ENCODE peak calls at places on chromosomes 12 and 14, in ten cellular contexts. One of them, this sample, is unnamed.

GRCh38 chr12:132711169-132711843 is 664 bp downstream of the PGAM5 start:
- DNase-seq in effector memory CD8-positive, alpha-beta T cell: peak
- DNase-seq in SJSA1: no peak
- DNase-seq in tibial nerve: no peak
- DNase-seq in GM04504: no peak
- DNase-seq in NCI-H1417: peak
- DNase-seq in Right ventricle myocardium superior: no peak
- DNase-seq in activated CD8-positive, alpha-beta T cell treated with anti-CD3 and anti-CD28 coated beads, Interleukin-2, amount 10 ng/mL, durations not matched to agents 7 days and 5 days: peak
- DNase-seq in adrenal gland: no peak
- DNase-seq in body of pancreas: no peak
- DNase-seq in this sample: no peak

GRCh38 chr12:46562625-46563228 is 190.2 kb upstream of the SLC38A2 start:
- DNase-seq in adrenal gland: peak
- DNase-seq in SJSA1: peak
- DNase-seq in effector memory CD8-positive, alpha-beta T cell: no peak
- DNase-seq in Right ventricle myocardium superior: no peak
- DNase-seq in body of pancreas: no peak
- DNase-seq in tibial nerve: no peak
- DNase-seq in GM04504: peak
- DNase-seq in NCI-H1417: no peak
- DNase-seq in activated CD8-positive, alpha-beta T cell treated with anti-CD3 and anti-CD28 coated beads, Interleukin-2, amount 10 ng/mL, durations not matched to agents 7 days and 5 days: no peak
- DNase-seq in this sample: no peak

GRCh38 chr12:52669426-52669825 is 10.8 kb downstream of the KRT1 start:
- DNase-seq in effector memory CD8-positive, alpha-beta T cell: no peak
- DNase-seq in activated CD8-positive, alpha-beta T cell treated with anti-CD3 and anti-CD28 coated beads, Interleukin-2, amount 10 ng/mL, durations not matched to agents 7 days and 5 days: no peak
- DNase-seq in Right ventricle myocardium superior: no peak
- DNase-seq in tibial nerve: no peak
- DNase-seq in SJSA1: peak
- DNase-seq in GM04504: no peak
- DNase-seq in body of pancreas: no peak
- DNase-seq in NCI-H1417: no peak
- DNase-seq in adrenal gland: no peak
- DNase-seq in this sample: no peak

GRCh38 chr12:130715996-130716917 is at the start of gene RIMBP2:
- DNase-seq in SJSA1: no peak
- DNase-seq in NCI-H1417: peak
- DNase-seq in activated CD8-positive, alpha-beta T cell treated with anti-CD3 and anti-CD28 coated beads, Interleukin-2, amount 10 ng/mL, durations not matched to agents 7 days and 5 days: no peak
- DNase-seq in adrenal gland: peak
- DNase-seq in effector memory CD8-positive, alpha-beta T cell: no peak
- DNase-seq in GM04504: no peak
- DNase-seq in tibial nerve: no peak
- DNase-seq in Right ventricle myocardium superior: peak
- DNase-seq in body of pancreas: peak
- DNase-seq in this sample: peak

GRCh38 chr14:103104389-103104653 is 9.8 kb downstream of the EXOC3L4 start:
- DNase-seq in activated CD8-positive, alpha-beta T cell treated with anti-CD3 and anti-CD28 coated beads, Interleukin-2, amount 10 ng/mL, durations not matched to agents 7 days and 5 days: no peak
- DNase-seq in NCI-H1417: no peak
- DNase-seq in tibial nerve: no peak
- DNase-seq in GM04504: no peak
- DNase-seq in Right ventricle myocardium superior: no peak
- DNase-seq in adrenal gland: no peak
- DNase-seq in SJSA1: no peak
- DNase-seq in effector memory CD8-positive, alpha-beta T cell: no peak
- DNase-seq in body of pancreas: no peak
- DNase-seq in this sample: no peak

GRCh38 chr12:58425481-58426392 is 484.4 kb downstream of the ATP23 start:
- DNase-seq in tibial nerve: no peak
- DNase-seq in GM04504: peak
- DNase-seq in Right ventricle myocardium superior: peak
- DNase-seq in NCI-H1417: peak
- DNase-seq in SJSA1: peak
- DNase-seq in activated CD8-positive, alpha-beta T cell treated with anti-CD3 and anti-CD28 coated beads, Interleukin-2, amount 10 ng/mL, durations not matched to agents 7 days and 5 days: no peak
- DNase-seq in body of pancreas: no peak
- DNase-seq in adrenal gland: peak
- DNase-seq in effector memory CD8-positive, alpha-beta T cell: no peak
- DNase-seq in this sample: no peak

GRCh38 chr14:94290197-94290596 is 2.9 kb downstream of the SERPINA10 start:
- DNase-seq in NCI-H1417: no peak
- DNase-seq in Right ventricle myocardium superior: no peak
- DNase-seq in body of pancreas: no peak
- DNase-seq in GM04504: no peak
- DNase-seq in adrenal gland: no peak
- DNase-seq in tibial nerve: no peak
- DNase-seq in effector memory CD8-positive, alpha-beta T cell: no peak
- DNase-seq in activated CD8-positive, alpha-beta T cell treated with anti-CD3 and anti-CD28 coated beads, Interleukin-2, amount 10 ng/mL, durations not matched to agents 7 days and 5 days: no peak
- DNase-seq in SJSA1: no peak
- DNase-seq in this sample: no peak

GRCh38 chr14:20386276-20386855 is 26.9 kb downstream of the TEP1 start:
- DNase-seq in NCI-H1417: no peak
- DNase-seq in adrenal gland: no peak
- DNase-seq in activated CD8-positive, alpha-beta T cell treated with anti-CD3 and anti-CD28 coated beads, Interleukin-2, amount 10 ng/mL, durations not matched to agents 7 days and 5 days: no peak
- DNase-seq in body of pancreas: no peak
- DNase-seq in SJSA1: no peak
- DNase-seq in tibial nerve: no peak
- DNase-seq in effector memory CD8-positive, alpha-beta T cell: no peak
- DNase-seq in GM04504: no peak
- DNase-seq in Right ventricle myocardium superior: no peak
- DNase-seq in this sample: no peak

GRCh38 chr14:22508662-22509035 is 80.4 kb downstream of the DAD1 start:
- DNase-seq in NCI-H1417: no peak
- DNase-seq in body of pancreas: no peak
- DNase-seq in GM04504: no peak
- DNase-seq in Right ventricle myocardium superior: no peak
- DNase-seq in tibial nerve: no peak
- DNase-seq in activated CD8-positive, alpha-beta T cell treated with anti-CD3 and anti-CD28 coated beads, Interleukin-2, amount 10 ng/mL, durations not matched to agents 7 days and 5 days: no peak
- DNase-seq in effector memory CD8-positive, alpha-beta T cell: no peak
- DNase-seq in adrenal gland: no peak
- DNase-seq in SJSA1: no peak
- DNase-seq in this sample: no peak

GRCh38 chr14:88546621-88547385 is 8.0 kb downstream of the PTPN21 start:
- DNase-seq in SJSA1: no peak
- DNase-seq in GM04504: no peak
- DNase-seq in NCI-H1417: no peak
- DNase-seq in tibial nerve: no peak
- DNase-seq in Right ventricle myocardium superior: no peak
- DNase-seq in effector memory CD8-positive, alpha-beta T cell: no peak
- DNase-seq in activated CD8-positive, alpha-beta T cell treated with anti-CD3 and anti-CD28 coated beads, Interleukin-2, amount 10 ng/mL, durations not matched to agents 7 days and 5 days: no peak
- DNase-seq in adrenal gland: no peak
- DNase-seq in body of pancreas: no peak
- DNase-seq in this sample: no peak

GRCh38 chr14:91985008-91985407 is 37.5 kb upstream of the FBLN5 start:
- DNase-seq in effector memory CD8-positive, alpha-beta T cell: no peak
- DNase-seq in activated CD8-positive, alpha-beta T cell treated with anti-CD3 and anti-CD28 coated beads, Interleukin-2, amount 10 ng/mL, durations not matched to agents 7 days and 5 days: no peak
- DNase-seq in Right ventricle myocardium superior: no peak
- DNase-seq in adrenal gland: no peak
- DNase-seq in GM04504: peak
- DNase-seq in tibial nerve: no peak
- DNase-seq in NCI-H1417: no peak
- DNase-seq in SJSA1: no peak
- DNase-seq in body of pancreas: no peak
- DNase-seq in this sample: no peak

GRCh38 chr14:80364274-80364673 is 153.0 kb upstream of the DIO2 start:
- DNase-seq in GM04504: no peak
- DNase-seq in tibial nerve: no peak
- DNase-seq in NCI-H1417: peak
- DNase-seq in body of pancreas: no peak
- DNase-seq in adrenal gland: no peak
- DNase-seq in Right ventricle myocardium superior: no peak
- DNase-seq in SJSA1: no peak
- DNase-seq in effector memory CD8-positive, alpha-beta T cell: no peak
- DNase-seq in activated CD8-positive, alpha-beta T cell treated with anti-CD3 and anti-CD28 coated beads, Interleukin-2, amount 10 ng/mL, durations not matched to agents 7 days and 5 days: no peak
- DNase-seq in this sample: no peak

GRCh38 chr12:27969901-27970390 is 2.6 kb downstream of the PTHLH start:
- DNase-seq in Right ventricle myocardium superior: peak
- DNase-seq in activated CD8-positive, alpha-beta T cell treated with anti-CD3 and anti-CD28 coated beads, Interleukin-2, amount 10 ng/mL, durations not matched to agents 7 days and 5 days: peak
- DNase-seq in effector memory CD8-positive, alpha-beta T cell: peak
- DNase-seq in adrenal gland: peak
- DNase-seq in body of pancreas: peak
- DNase-seq in NCI-H1417: peak
- DNase-seq in tibial nerve: peak
- DNase-seq in SJSA1: peak
- DNase-seq in GM04504: no peak
- DNase-seq in this sample: peak

GRCh38 chr14:23432102-23432925 is 3.1 kb downstream of the MYH7 start:
- DNase-seq in NCI-H1417: no peak
- DNase-seq in Right ventricle myocardium superior: no peak
- DNase-seq in adrenal gland: no peak
- DNase-seq in SJSA1: no peak
- DNase-seq in activated CD8-positive, alpha-beta T cell treated with anti-CD3 and anti-CD28 coated beads, Interleukin-2, amount 10 ng/mL, durations not matched to agents 7 days and 5 days: no peak
- DNase-seq in GM04504: no peak
- DNase-seq in effector memory CD8-positive, alpha-beta T cell: no peak
- DNase-seq in body of pancreas: no peak
- DNase-seq in tibial nerve: no peak
- DNase-seq in this sample: no peak

GRCh38 chr14:69069020-69069421 is 83.9 kb downstream of the DCAF5 start:
- DNase-seq in body of pancreas: no peak
- DNase-seq in adrenal gland: no peak
- DNase-seq in NCI-H1417: no peak
- DNase-seq in effector memory CD8-positive, alpha-beta T cell: no peak
- DNase-seq in tibial nerve: no peak
- DNase-seq in activated CD8-positive, alpha-beta T cell treated with anti-CD3 and anti-CD28 coated beads, Interleukin-2, amount 10 ng/mL, durations not matched to agents 7 days and 5 days: no peak
- DNase-seq in SJSA1: no peak
- DNase-seq in GM04504: peak
- DNase-seq in Right ventricle myocardium superior: no peak
- DNase-seq in this sample: no peak

GRCh38 chr14:101068958-101069549 is 165.5 kb upstream of the RTL1 start:
- DNase-seq in tibial nerve: peak
- DNase-seq in activated CD8-positive, alpha-beta T cell treated with anti-CD3 and anti-CD28 coated beads, Interleukin-2, amount 10 ng/mL, durations not matched to agents 7 days and 5 days: no peak
- DNase-seq in GM04504: no peak
- DNase-seq in NCI-H1417: no peak
- DNase-seq in SJSA1: peak
- DNase-seq in body of pancreas: no peak
- DNase-seq in Right ventricle myocardium superior: peak
- DNase-seq in adrenal gland: peak
- DNase-seq in effector memory CD8-positive, alpha-beta T cell: no peak
- DNase-seq in this sample: no peak

GRCh38 chr14:81990312-81990761 is 456.7 kb upstream of the SEL1L start:
- DNase-seq in SJSA1: no peak
- DNase-seq in NCI-H1417: peak
- DNase-seq in effector memory CD8-positive, alpha-beta T cell: peak
- DNase-seq in Right ventricle myocardium superior: no peak
- DNase-seq in activated CD8-positive, alpha-beta T cell treated with anti-CD3 and anti-CD28 coated beads, Interleukin-2, amount 10 ng/mL, durations not matched to agents 7 days and 5 days: peak
- DNase-seq in tibial nerve: no peak
- DNase-seq in adrenal gland: peak
- DNase-seq in GM04504: peak
- DNase-seq in body of pancreas: peak
- DNase-seq in this sample: no peak

GRCh38 chr12:75439930-75440329 is 40.6 kb upstream of the GLIPR1 start:
- DNase-seq in NCI-H1417: no peak
- DNase-seq in adrenal gland: no peak
- DNase-seq in body of pancreas: no peak
- DNase-seq in tibial nerve: no peak
- DNase-seq in Right ventricle myocardium superior: no peak
- DNase-seq in SJSA1: no peak
- DNase-seq in activated CD8-positive, alpha-beta T cell treated with anti-CD3 and anti-CD28 coated beads, Interleukin-2, amount 10 ng/mL, durations not matched to agents 7 days and 5 days: no peak
- DNase-seq in GM04504: no peak
- DNase-seq in effector memory CD8-positive, alpha-beta T cell: no peak
- DNase-seq in this sample: no peak

GRCh38 chr12:111546758-111547383 is 52.2 kb downstream of the ATXN2 start:
- DNase-seq in Right ventricle myocardium superior: no peak
- DNase-seq in adrenal gland: peak
- DNase-seq in body of pancreas: no peak
- DNase-seq in effector memory CD8-positive, alpha-beta T cell: no peak
- DNase-seq in tibial nerve: no peak
- DNase-seq in GM04504: no peak
- DNase-seq in NCI-H1417: no peak
- DNase-seq in activated CD8-positive, alpha-beta T cell treated with anti-CD3 and anti-CD28 coated beads, Interleukin-2, amount 10 ng/mL, durations not matched to agents 7 days and 5 days: no peak
- DNase-seq in SJSA1: no peak
- DNase-seq in this sample: no peak